ENCODE peak calls at places on chromosome 15, in nine cellular contexts. R, L, J, Q, Z, N, H, O and P are unnamed samples.

GRCh38 chr15:42151012-42151615 is 5.3 kb downstream of the PLA2G4F start:
- DNase-seq in R (no peak), L (no peak), J (no peak), Q (no peak), Z (no peak), N (no peak), H (no peak), O (no peak), P (no peak)

GRCh38 chr15:96334705-96335428 is 4.4 kb downstream of the NR2F2 start:
- DNase-seq in R (no peak), L (peak), J (no peak), Q (no peak), Z (no peak), N (no peak), H (peak), O (no peak), P (no peak)

GRCh38 chr15:101528917-101529299 is 39.4 kb upstream of the PCSK6 start:
- DNase-seq in R (no peak), L (no peak), J (no peak), Q (no peak), Z (peak), N (no peak), H (no peak), O (no peak), P (no peak)

GRCh38 chr15:73784299-73784698 is 31.1 kb upstream of the INSYN1 start:
- DNase-seq in R (no peak), L (no peak), J (no peak), Q (no peak), Z (no peak), N (no peak), H (no peak), O (no peak), P (no peak)

GRCh38 chr15:56261854-56262509 is 18.3 kb upstream of the RFX7 start:
- DNase-seq in R (no peak), L (peak), J (no peak), Q (no peak), Z (peak), N (no peak), H (peak), O (no peak), P (peak)

GRCh38 chr15:22239806-22240180 is 159.5 kb downstream of the OR4M2 start:
- DNase-seq in R (no peak), L (no peak), J (no peak), Q (no peak), Z (no peak), N (no peak), H (no peak), O (no peak), P (no peak)

GRCh38 chr15:49309889-49310288 is 113.2 kb upstream of the FGF7 start:
- DNase-seq in R (no peak), L (no peak), J (no peak), Q (no peak), Z (no peak), N (no peak), H (no peak), O (no peak), P (no peak)

GRCh38 chr15:65312400-65312916 is 8.0 kb downstream of the RNU5B-1 start:
- DNase-seq in R (no peak), L (no peak), J (no peak), Q (no peak), Z (peak), N (no peak), H (no peak), O (no peak), P (no peak)

GRCh38 chr15:67520976-67521769 is at the start of gene C15orf61:
- DNase-seq in R (peak), L (peak), J (peak), Q (peak), Z (peak), N (peak), H (peak), O (peak), P (peak)

GRCh38 chr15:48777645-48778337 is 33.1 kb downstream of the CEP152 start:
- DNase-seq in R (no peak), L (no peak), J (no peak), Q (no peak), Z (no peak), N (no peak), H (no peak), O (no peak), P (no peak)

GRCh38 chr15:68559342-68560310 is 19.2 kb upstream of the CORO2B start:
- DNase-seq in R (peak), L (peak), J (peak), Q (peak), Z (peak), N (peak), H (peak), O (peak), P (peak)

GRCh38 chr15:100438570-100438969 is 90.2 kb downstream of the CERS3 start:
- DNase-seq in R (no peak), L (peak), J (no peak), Q (peak), Z (peak), N (no peak), H (peak), O (no peak), P (peak)

GRCh38 chr15:36501063-36501678 is 78.3 kb upstream of the CDIN1 start:
- DNase-seq in R (peak), L (peak), J (no peak), Q (peak), Z (peak), N (no peak), H (peak), O (peak), P (peak)

GRCh38 chr15:22243440-22244130 is 163.3 kb downstream of the OR4M2 start:
- DNase-seq in R (no peak), L (no peak), J (no peak), Q (no peak), Z (no peak), N (no peak), H (no peak), O (no peak), P (no peak)